ENCODE peak calls at places on chromosomes 1 and 21, in eight cellular contexts. H is NCI-H187 treated with DMSO at 0.1 percent for 48 hours; Z is lower lobe of right lung; X is A172; T is NCI-H1694 treated with DMSO at 0.1 percent for 48 hours; P is left ventricle myocardium superior; F is activated naive CD4-positive, alpha-beta T cell treated with Interleukin-2 at 50 U/mL for 16 hours; C is mammary epithelial cell. S is an unnamed sample.

GRCh38 chr21:32585970-32586369 is 647 bp upstream of the TCP10L start:
- DNase-seq in Z (no peak), F (no peak), T (no peak), P (no peak), C (no peak), H (no peak), X (no peak), S (no peak)

GRCh38 chr21:45184869-45185268 is 102.8 kb downstream of the POFUT2 start:
- DNase-seq in X (no peak), H (no peak), T (no peak), C (no peak), F (no peak), P (no peak), Z (no peak), S (no peak)

GRCh38 chr21:16455978-16456377 is 726.2 kb downstream of the USP25 start:
- DNase-seq in T (no peak), Z (no peak), P (no peak), F (no peak), H (peak; percentile 96), X (no peak), C (no peak), S (no peak)

GRCh38 chr21:33856893-33857527 is 58.6 kb downstream of the ATP5PO start:
- DNase-seq in T (peak; percentile 44), Z (no peak), C (no peak), H (no peak), P (no peak), X (no peak), F (no peak), S (peak; percentile 32)

GRCh38 chr1:47663286-47663685 is 225.4 kb downstream of the FOXD2 start:
- DNase-seq in H (no peak), T (no peak), X (no peak), F (no peak), Z (no peak), C (no peak), P (no peak), S (no peak)

GRCh38 chr1:91764471-91765115 is 121.4 kb downstream of the TGFBR3 start:
- DNase-seq in T (no peak), F (no peak), H (no peak), Z (no peak), X (no peak), C (no peak), P (no peak), S (no peak)

GRCh38 chr21:38533887-38534286 is 35.6 kb upstream of the ERG start:
- DNase-seq in F (no peak), C (no peak), Z (no peak), P (no peak), T (no peak), X (no peak), H (peak; percentile 32), S (no peak)

GRCh38 chr1:208189716-208190115 is 54.5 kb downstream of the PLXNA2 start:
- DNase-seq in H (no peak), X (no peak), Z (no peak), F (no peak), P (no peak), C (no peak), T (no peak), S (no peak)

GRCh38 chr21:32524010-32524719 is 61.2 kb downstream of the TCP10L start:
- DNase-seq in F (no peak), X (peak; percentile 93), P (peak; percentile 49), T (no peak), H (no peak), Z (no peak), C (peak; percentile 38), S (no peak)

GRCh38 chr1:14599173-14599754 is 779 bp downstream of the KAZN start:
- DNase-seq in Z (no peak), F (no peak), P (peak; percentile 28), T (no peak), H (no peak), C (no peak), X (no peak), S (no peak)

GRCh38 chr1:211182746-211183145 is 48.8 kb upstream of the KCNH1 start:
- DNase-seq in P (no peak), X (no peak), C (peak; percentile 2), Z (no peak), F (no peak), T (no peak), H (no peak), S (no peak)

GRCh38 chr1:40936878-40937484 is 42.5 kb upstream of the CTPS1 start:
- DNase-seq in X (no peak), H (no peak), P (no peak), T (no peak), Z (no peak), C (no peak), F (no peak), S (no peak)

GRCh38 chr1:190067592-190067991 is 410.1 kb downstream of the BRINP3 start:
- DNase-seq in T (no peak), H (no peak), X (peak; percentile 68), F (no peak), Z (no peak), P (no peak), C (peak; percentile 60), S (no peak)

GRCh38 chr1:93576346-93576745 is 105.3 kb downstream of the BCAR3 start:
- DNase-seq in X (no peak), F (no peak), P (peak; percentile 67), H (no peak), Z (no peak), T (no peak), C (no peak), S (peak; percentile 79)

GRCh38 chr21:31557956-31558838 is 101.3 kb upstream of the SOD1 start:
- DNase-seq in Z (no peak), P (no peak), X (no peak), T (peak; percentile 77), H (peak; percentile 11), C (peak; percentile 51), F (peak; percentile 31), S (peak; percentile 84)

GRCh38 chr1:1621173-1621661 is 5.9 kb downstream of the MIB2 start:
- DNase-seq in F (no peak), X (no peak), P (peak; percentile 29), T (no peak), H (no peak), C (no peak), Z (no peak), S (no peak)

GRCh38 chr1:5611855-5612254 is 380.4 kb downstream of the NPHP4 start:
- DNase-seq in C (no peak), X (no peak), P (no peak), Z (no peak), F (no peak), T (no peak), H (no peak), S (no peak)

GRCh38 chr1:119081267-119081666 is 59.2 kb downstream of the WARS2 start:
- DNase-seq in C (peak; percentile 56), T (no peak), X (peak; percentile 14), Z (no peak), H (no peak), F (no peak), P (no peak), S (no peak)

GRCh38 chr1:48217861-48218260 is 4.7 kb upstream of the SLC5A9 start:
- DNase-seq in H (no peak), T (no peak), X (no peak), C (no peak), Z (no peak), P (no peak), F (no peak), S (no peak)

GRCh38 chr1:183480971-183481431 is 8.7 kb downstream of the SMG7 start:
- DNase-seq in P (no peak), C (peak; percentile 9), H (no peak), T (no peak), X (no peak), Z (no peak), F (no peak), S (no peak)

GRCh38 chr1:65027699-65028358 is 61.5 kb upstream of the JAK1 start:
- DNase-seq in H (no peak), X (no peak), T (peak; percentile 64), F (no peak), P (peak; percentile 84), Z (peak; percentile 73), C (peak; percentile 25), S (no peak)

GRCh38 chr21:30628109-30628508 is 6.9 kb upstream of the KRTAP20-2 start:
- DNase-seq in Z (no peak), F (no peak), T (no peak), P (no peak), C (no peak), H (no peak), X (no peak), S (no peak)

GRCh38 chr1:38835230-38835827 is 24.2 kb downstream of the RRAGC start:
- DNase-seq in X (peak; percentile 65), C (peak; percentile 75), F (peak; percentile 26), H (peak; percentile 56), Z (no peak), T (peak; percentile 70), P (no peak), S (peak; percentile 64)

GRCh38 chr1:182716740-182717720 is 32.6 kb upstream of the RGS8 start:
- DNase-seq in X (no peak), H (no peak), T (no peak), P (no peak), Z (no peak), C (no peak), F (no peak), S (no peak)

GRCh38 chr1:6157528-6158174 is 22.5 kb downstream of the CHD5 start:
- DNase-seq in H (no peak), P (no peak), X (peak; percentile 89), F (peak; percentile 42), T (no peak), Z (no peak), C (peak; percentile 96), S (no peak)

S was measured in SK-N-SH.